ENCODE peak calls at places on chromosomes 13 and 19, in ten cellular contexts. One of them, this sample, is unnamed.

GRCh38 chr19:5680083-5680436 is 256 bp downstream of the MICOS13 start:
- DNase-seq in IMR-90: peak
- DNase-seq in neural progenitor cell: peak
- DNase-seq in astrocyte: no peak
- DNase-seq in K562: no peak
- DNase-seq in mammary epithelial cell: no peak
- DNase-seq in H1: no peak
- DNase-seq in neuronal stem cell: no peak
- DNase-seq in SK-N-SH: peak
- DNase-seq in GM23248: peak
- DNase-seq in this sample: no peak

GRCh38 chr19:45547965-45548609 is 36.5 kb downstream of the OPA3 start:
- DNase-seq in IMR-90: peak
- DNase-seq in neural progenitor cell: no peak
- DNase-seq in astrocyte: no peak
- DNase-seq in K562: no peak
- DNase-seq in mammary epithelial cell: peak
- DNase-seq in H1: no peak
- DNase-seq in neuronal stem cell: no peak
- DNase-seq in SK-N-SH: no peak
- DNase-seq in GM23248: peak
- DNase-seq in this sample: peak

GRCh38 chr13:99297330-99297729 is 9.9 kb downstream of the GPR183 start:
- DNase-seq in IMR-90: peak
- DNase-seq in neural progenitor cell: no peak
- DNase-seq in astrocyte: no peak
- DNase-seq in K562: no peak
- DNase-seq in mammary epithelial cell: no peak
- DNase-seq in H1: no peak
- DNase-seq in neuronal stem cell: no peak
- DNase-seq in SK-N-SH: no peak
- DNase-seq in GM23248: no peak
- DNase-seq in this sample: no peak

GRCh38 chr19:18284710-18285430 is 3.4 kb upstream of the JUND start:
- DNase-seq in IMR-90: no peak
- DNase-seq in neural progenitor cell: no peak
- DNase-seq in astrocyte: no peak
- DNase-seq in K562: no peak
- DNase-seq in mammary epithelial cell: no peak
- DNase-seq in H1: no peak
- DNase-seq in neuronal stem cell: no peak
- DNase-seq in SK-N-SH: no peak
- DNase-seq in GM23248: no peak
- DNase-seq in this sample: no peak

GRCh38 chr19:55146648-55147218 is 2.3 kb downstream of the TNNT1 start:
- DNase-seq in IMR-90: no peak
- DNase-seq in neural progenitor cell: peak
- DNase-seq in astrocyte: no peak
- DNase-seq in K562: peak
- DNase-seq in mammary epithelial cell: no peak
- DNase-seq in H1: peak
- DNase-seq in neuronal stem cell: no peak
- DNase-seq in SK-N-SH: peak
- DNase-seq in GM23248: peak
- DNase-seq in this sample: peak

GRCh38 chr19:8452446-8453123 is 7.8 kb downstream of the HNRNPM start:
- DNase-seq in IMR-90: no peak
- DNase-seq in neural progenitor cell: no peak
- DNase-seq in astrocyte: no peak
- DNase-seq in K562: no peak
- DNase-seq in mammary epithelial cell: no peak
- DNase-seq in H1: no peak
- DNase-seq in neuronal stem cell: no peak
- DNase-seq in SK-N-SH: no peak
- DNase-seq in GM23248: no peak
- DNase-seq in this sample: no peak

GRCh38 chr19:10389863-10390262 is 9.5 kb upstream of the TYK2 start:
- DNase-seq in IMR-90: no peak
- DNase-seq in neural progenitor cell: peak
- DNase-seq in astrocyte: no peak
- DNase-seq in K562: no peak
- DNase-seq in mammary epithelial cell: no peak
- DNase-seq in H1: no peak
- DNase-seq in neuronal stem cell: no peak
- DNase-seq in SK-N-SH: no peak
- DNase-seq in GM23248: no peak
- DNase-seq in this sample: no peak

GRCh38 chr13:38539632-38540031 is 147.2 kb upstream of the FREM2 start:
- DNase-seq in IMR-90: no peak
- DNase-seq in neural progenitor cell: no peak
- DNase-seq in astrocyte: no peak
- DNase-seq in K562: no peak
- DNase-seq in mammary epithelial cell: no peak
- DNase-seq in H1: no peak
- DNase-seq in neuronal stem cell: no peak
- DNase-seq in SK-N-SH: no peak
- DNase-seq in GM23248: no peak
- DNase-seq in this sample: no peak

GRCh38 chr13:23748591-23748990 is 140.6 kb downstream of the MIPEP start:
- DNase-seq in IMR-90: no peak
- DNase-seq in neural progenitor cell: no peak
- DNase-seq in astrocyte: no peak
- DNase-seq in K562: no peak
- DNase-seq in mammary epithelial cell: no peak
- DNase-seq in H1: peak
- DNase-seq in neuronal stem cell: no peak
- DNase-seq in SK-N-SH: peak
- DNase-seq in GM23248: no peak
- DNase-seq in this sample: peak

GRCh38 chr13:109722068-109722467 is 64.3 kb downstream of the IRS2 start:
- DNase-seq in IMR-90: no peak
- DNase-seq in neural progenitor cell: no peak
- DNase-seq in astrocyte: no peak
- DNase-seq in K562: no peak
- DNase-seq in mammary epithelial cell: no peak
- DNase-seq in H1: no peak
- DNase-seq in neuronal stem cell: no peak
- DNase-seq in SK-N-SH: no peak
- DNase-seq in GM23248: no peak
- DNase-seq in this sample: no peak

GRCh38 chr19:54145541-54146158 is 8.1 kb downstream of the CNOT3 start:
- DNase-seq in IMR-90: no peak
- DNase-seq in neural progenitor cell: no peak
- DNase-seq in astrocyte: no peak
- DNase-seq in K562: no peak
- DNase-seq in mammary epithelial cell: no peak
- DNase-seq in H1: no peak
- DNase-seq in neuronal stem cell: no peak
- DNase-seq in SK-N-SH: no peak
- DNase-seq in GM23248: no peak
- DNase-seq in this sample: no peak

GRCh38 chr13:100542546-100543156 is 45.9 kb downstream of the GGACT start:
- DNase-seq in IMR-90: peak
- DNase-seq in neural progenitor cell: no peak
- DNase-seq in astrocyte: peak
- DNase-seq in K562: peak
- DNase-seq in mammary epithelial cell: peak
- DNase-seq in H1: no peak
- DNase-seq in neuronal stem cell: no peak
- DNase-seq in SK-N-SH: no peak
- DNase-seq in GM23248: peak
- DNase-seq in this sample: peak

GRCh38 chr13:93730780-93731179 is 504.2 kb downstream of the GPC6 start:
- DNase-seq in IMR-90: peak
- DNase-seq in neural progenitor cell: no peak
- DNase-seq in astrocyte: peak
- DNase-seq in K562: no peak
- DNase-seq in mammary epithelial cell: no peak
- DNase-seq in H1: no peak
- DNase-seq in neuronal stem cell: no peak
- DNase-seq in SK-N-SH: no peak
- DNase-seq in GM23248: no peak
- DNase-seq in this sample: peak

GRCh38 chr13:99085139-99085845 is 107.4 kb upstream of the DOCK9 start:
- DNase-seq in IMR-90: no peak
- DNase-seq in neural progenitor cell: peak
- DNase-seq in astrocyte: no peak
- DNase-seq in K562: no peak
- DNase-seq in mammary epithelial cell: no peak
- DNase-seq in H1: no peak
- DNase-seq in neuronal stem cell: no peak
- DNase-seq in SK-N-SH: no peak
- DNase-seq in GM23248: peak
- DNase-seq in this sample: no peak

GRCh38 chr19:33302974-33303790 is 848 bp upstream of the CEBPA start:
- DNase-seq in IMR-90: peak
- DNase-seq in neural progenitor cell: peak
- DNase-seq in astrocyte: peak
- DNase-seq in K562: peak
- DNase-seq in mammary epithelial cell: peak
- DNase-seq in H1: no peak
- DNase-seq in neuronal stem cell: no peak
- DNase-seq in SK-N-SH: peak
- DNase-seq in GM23248: peak
- DNase-seq in this sample: peak
- H2AFZ ChIP-seq in IMR-90: peak
- H2AFZ ChIP-seq in neural progenitor cell: peak
- H2AFZ ChIP-seq in astrocyte: peak
- H2AFZ ChIP-seq in K562: peak
- H2AFZ ChIP-seq in mammary epithelial cell: peak
- H2AFZ ChIP-seq in H1: no peak
- H2AFZ ChIP-seq in neuronal stem cell: peak
- H2AFZ ChIP-seq in SK-N-SH: peak
- H2AFZ ChIP-seq in GM23248: peak
- H2AFZ ChIP-seq in this sample: peak

GRCh38 chr13:33723365-33723764 is 94.6 kb upstream of the RFC3 start:
- DNase-seq in IMR-90: no peak
- DNase-seq in neural progenitor cell: no peak
- DNase-seq in astrocyte: no peak
- DNase-seq in K562: no peak
- DNase-seq in mammary epithelial cell: no peak
- DNase-seq in H1: no peak
- DNase-seq in neuronal stem cell: no peak
- DNase-seq in SK-N-SH: no peak
- DNase-seq in GM23248: peak
- DNase-seq in this sample: no peak
- H2AFZ ChIP-seq in IMR-90: no peak
- H2AFZ ChIP-seq in neural progenitor cell: peak
- H2AFZ ChIP-seq in astrocyte: no peak
- H2AFZ ChIP-seq in K562: no peak
- H2AFZ ChIP-seq in mammary epithelial cell: peak
- H2AFZ ChIP-seq in H1: no peak
- H2AFZ ChIP-seq in neuronal stem cell: no peak
- H2AFZ ChIP-seq in SK-N-SH: peak
- H2AFZ ChIP-seq in GM23248: peak
- H2AFZ ChIP-seq in this sample: peak

DNA sequence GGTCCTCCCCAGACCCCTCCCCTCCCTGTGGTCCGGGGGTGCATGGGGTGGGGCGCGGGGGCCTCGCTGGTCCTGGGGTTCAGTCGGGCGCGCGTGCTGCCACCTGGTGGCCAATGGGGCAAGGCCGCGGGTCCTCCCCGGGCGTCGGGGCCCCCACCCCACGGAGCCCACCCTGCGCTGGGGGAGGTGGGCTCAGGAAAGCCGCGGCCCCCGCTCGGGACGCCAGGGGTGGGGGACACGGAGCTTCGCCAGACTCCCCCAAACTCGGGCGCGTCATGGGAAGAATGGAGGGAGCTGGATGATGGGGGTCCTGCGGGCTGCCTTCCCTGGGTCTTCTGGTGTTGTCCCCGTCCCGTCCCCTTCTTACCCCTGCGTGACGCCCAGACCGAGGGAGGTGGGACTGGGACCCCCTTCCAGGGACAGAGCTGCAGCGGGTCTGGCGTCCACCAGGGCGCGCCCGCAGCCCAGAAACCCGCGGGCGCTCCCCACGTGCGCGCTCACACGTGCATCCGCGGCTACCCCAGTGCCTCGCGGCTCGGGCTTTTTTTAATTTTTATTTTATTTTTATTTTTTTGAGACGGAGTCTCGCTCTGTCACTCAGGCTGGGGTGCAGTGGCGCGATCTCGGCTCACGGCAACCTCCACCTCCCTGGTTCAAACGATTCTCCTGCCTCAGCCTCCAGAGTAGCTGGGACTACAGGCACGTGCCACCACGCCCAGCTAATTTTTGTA is 19.8 kb upstream of the TCF3 start:
- DNase-seq in IMR-90: peak
- DNase-seq in neural progenitor cell: peak
- DNase-seq in astrocyte: no peak
- DNase-seq in K562: peak
- DNase-seq in mammary epithelial cell: no peak
- DNase-seq in H1: no peak
- DNase-seq in neuronal stem cell: no peak
- DNase-seq in SK-N-SH: peak
- DNase-seq in GM23248: peak
- DNase-seq in this sample: peak
- H2AFZ ChIP-seq in IMR-90: peak
- H2AFZ ChIP-seq in neural progenitor cell: no peak
- H2AFZ ChIP-seq in astrocyte: peak
- H2AFZ ChIP-seq in K562: peak
- H2AFZ ChIP-seq in mammary epithelial cell: peak
- H2AFZ ChIP-seq in H1: no peak
- H2AFZ ChIP-seq in neuronal stem cell: peak
- H2AFZ ChIP-seq in SK-N-SH: peak
- H2AFZ ChIP-seq in GM23248: peak
- H2AFZ ChIP-seq in this sample: peak

GRCh38 chr13:83223546-83223945 is 658.7 kb downstream of the SLITRK1 start:
- DNase-seq in IMR-90: no peak
- DNase-seq in neural progenitor cell: no peak
- DNase-seq in astrocyte: no peak
- DNase-seq in K562: no peak
- DNase-seq in mammary epithelial cell: no peak
- DNase-seq in H1: no peak
- DNase-seq in neuronal stem cell: no peak
- DNase-seq in SK-N-SH: no peak
- DNase-seq in GM23248: no peak
- DNase-seq in this sample: no peak

GRCh38 chr13:83219832-83220231 is 662.4 kb downstream of the SLITRK1 start:
- DNase-seq in IMR-90: no peak
- DNase-seq in neural progenitor cell: no peak
- DNase-seq in astrocyte: no peak
- DNase-seq in K562: no peak
- DNase-seq in mammary epithelial cell: no peak
- DNase-seq in H1: no peak
- DNase-seq in neuronal stem cell: no peak
- DNase-seq in SK-N-SH: no peak
- DNase-seq in GM23248: no peak
- DNase-seq in this sample: no peak

GRCh38 chr13:83221813-83222241 is 660.4 kb downstream of the SLITRK1 start:
- DNase-seq in IMR-90: peak
- DNase-seq in neural progenitor cell: no peak
- DNase-seq in astrocyte: peak
- DNase-seq in K562: no peak
- DNase-seq in mammary epithelial cell: peak
- DNase-seq in H1: no peak
- DNase-seq in neuronal stem cell: no peak
- DNase-seq in SK-N-SH: no peak
- DNase-seq in GM23248: peak
- DNase-seq in this sample: peak

GRCh38 chr13:83220241-83220640 is 662.0 kb downstream of the SLITRK1 start:
- DNase-seq in IMR-90: peak
- DNase-seq in neural progenitor cell: no peak
- DNase-seq in astrocyte: no peak
- DNase-seq in K562: no peak
- DNase-seq in mammary epithelial cell: peak
- DNase-seq in H1: no peak
- DNase-seq in neuronal stem cell: no peak
- DNase-seq in SK-N-SH: no peak
- DNase-seq in GM23248: peak
- DNase-seq in this sample: peak

GRCh38 chr13:83221256-83221655 is 661.0 kb downstream of the SLITRK1 start:
- DNase-seq in IMR-90: no peak
- DNase-seq in neural progenitor cell: no peak
- DNase-seq in astrocyte: no peak
- DNase-seq in K562: no peak
- DNase-seq in mammary epithelial cell: no peak
- DNase-seq in H1: no peak
- DNase-seq in neuronal stem cell: no peak
- DNase-seq in SK-N-SH: no peak
- DNase-seq in GM23248: peak
- DNase-seq in this sample: peak
- H2AFZ ChIP-seq in IMR-90: no peak
- H2AFZ ChIP-seq in neural progenitor cell: no peak
- H2AFZ ChIP-seq in astrocyte: no peak
- H2AFZ ChIP-seq in K562: no peak
- H2AFZ ChIP-seq in mammary epithelial cell: peak
- H2AFZ ChIP-seq in H1: no peak
- H2AFZ ChIP-seq in neuronal stem cell: no peak
- H2AFZ ChIP-seq in SK-N-SH: no peak
- H2AFZ ChIP-seq in GM23248: no peak
- H2AFZ ChIP-seq in this sample: no peak

This sample was measured in PC-3.